ENCODE peak calls at places on chromosomes 1 and 21, in nine cellular contexts. U is ELR; L is GM19239; P is neural progenitor cell; V is NCI-H1105 treated with DMSO at 0.1 percent for 48 hours; F is hypothalamus; N is CD8-positive, alpha-beta T cell; M is psoas muscle; I is ACHN. O is an unnamed sample.

GRCh38 chr21:42939581-42940413 is 14.4 kb upstream of the ERVH48-1 start:
- DNase-seq in U (peak; percentile 92), L (no peak), P (no peak), V (no peak), F (no peak), N (no peak), M (peak; percentile 77), I (peak; percentile 93), O (no peak)

GRCh38 chr1:170853867-170854266 is 81.5 kb upstream of the MROH9 start:
- DNase-seq in U (no peak), L (no peak), P (no peak), V (no peak), F (no peak), N (no peak), M (no peak), I (no peak), O (no peak)

GRCh38 chr1:6001992-6002576 is 9.9 kb upstream of the NPHP4 start:
- DNase-seq in U (no peak), L (no peak), P (no peak), V (peak; percentile 84), F (no peak), N (no peak), M (peak; percentile 64), I (no peak), O (peak; percentile 28)

GRCh38 chr1:66676616-66677298 is 75.5 kb upstream of the DYNLT5 start:
- DNase-seq in U (peak; percentile 42), L (no peak), P (no peak), V (no peak), F (no peak), N (no peak), M (no peak), I (no peak), O (no peak)

GRCh38 chr1:53340660-53341520 is 13.0 kb upstream of the LRP8 start:
- DNase-seq in U (no peak), L (no peak), P (no peak), V (no peak), F (no peak), N (no peak), M (no peak), I (no peak), O (no peak)

GRCh38 chr21:41228958-41229357 is 61.0 kb downstream of the BACE2 start:
- DNase-seq in U (no peak), L (no peak), P (no peak), V (no peak), F (no peak), N (no peak), M (no peak), I (no peak), O (no peak)

GRCh38 chr1:35835398-35835797 is 27.6 kb downstream of the AGO4 start:
- DNase-seq in U (no peak), L (no peak), P (no peak), V (peak; percentile 67), F (no peak), N (no peak), M (no peak), I (no peak), O (no peak)

GRCh38 chr21:41953249-41953830 is 478 bp downstream of the C2CD2 start:
- DNase-seq in U (peak; percentile 39), L (no peak), P (peak; percentile 55), V (no peak), F (no peak), N (no peak), M (peak; percentile 48), I (peak; percentile 16), O (no peak)

GRCh38 chr1:76066390-76066789 is 8.2 kb upstream of the ST6GALNAC3 start:
- DNase-seq in U (peak; percentile 65), L (no peak), P (no peak), V (no peak), F (no peak), N (no peak), M (no peak), I (peak; percentile 10), O (no peak)

O was measured in activated CD8-positive, alpha-beta memory T cell treated with anti-CD3 and anti-CD28 coated beads, Interleukin-2, amount 50 U/mL, for 4 hours.